ENCODE peak calls at places on chromosomes 11 and 22, in six cellular contexts. M, S, K, E, T and W are unnamed samples.

GRCh38 chr22:44192098-44192810 is 11.5 kb downstream of the PARVG start:
- DNase-seq in M (no peak), S (no peak), K (peak), E (no peak), T (no peak), W (peak)

GRCh38 chr22:48950151-48950915 is 877.3 kb downstream of the BRD1 start:
- DNase-seq in M (no peak), S (no peak), K (no peak), E (no peak), T (no peak), W (no peak)

GRCh38 chr11:30487200-30487898 is 98.8 kb downstream of the MPPED2 start:
- DNase-seq in M (no peak), S (peak), K (no peak), E (no peak), T (no peak), W (no peak)

GRCh38 chr11:94762208-94762607 is 5.9 kb upstream of the AMOTL1 start:
- DNase-seq in M (no peak), S (no peak), K (no peak), E (no peak), T (no peak), W (no peak)

GRCh38 chr11:47946682-47947575 is 33.4 kb upstream of the PTPRJ start:
- DNase-seq in M (no peak), S (peak), K (no peak), E (no peak), T (no peak), W (peak)

GRCh38 chr11:33339247-33339646 is 82.1 kb downstream of the HIPK3 start:
- DNase-seq in M (no peak), S (no peak), K (no peak), E (no peak), T (no peak), W (no peak)

GRCh38 chr11:42552786-42553185 is 759.0 kb upstream of the API5 start:
- DNase-seq in M (no peak), S (peak), K (no peak), E (no peak), T (no peak), W (no peak)

GRCh38 chr11:47918882-47919495 is 61.4 kb upstream of the PTPRJ start:
- DNase-seq in M (no peak), S (no peak), K (no peak), E (no peak), T (no peak), W (no peak)

GRCh38 chr11:11073996-11074395 is 216.1 kb upstream of the ZBED5 start:
- DNase-seq in M (no peak), S (no peak), K (no peak), E (no peak), T (no peak), W (no peak)

GRCh38 chr11:82980292-82980691 is 78.8 kb downstream of the DDIAS start:
- DNase-seq in M (no peak), S (no peak), K (no peak), E (no peak), T (no peak), W (no peak)

GRCh38 chr11:113644605-113645004 is 61.5 kb downstream of the TMPRSS5 start:
- DNase-seq in M (no peak), S (peak), K (no peak), E (no peak), T (no peak), W (no peak)

GRCh38 chr22:29207562-29208501 is 2.1 kb downstream of the EMID1 start:
- DNase-seq in M (no peak), S (no peak), K (no peak), E (no peak), T (no peak), W (no peak)

GRCh38 chr22:17633217-17633997 is 4.9 kb upstream of the ATP6V1E1 start:
- DNase-seq in M (no peak), S (no peak), K (no peak), E (no peak), T (no peak), W (no peak)

GRCh38 chr11:114889464-114890065 is 211.2 kb downstream of the NXPE2 start:
- DNase-seq in M (no peak), S (peak), K (no peak), E (no peak), T (no peak), W (no peak)

GRCh38 chr11:75543808-75544207 is 18.1 kb upstream of the GDPD5 start:
- DNase-seq in M (no peak), S (no peak), K (no peak), E (no peak), T (no peak), W (no peak)

GRCh38 chr11:69127091-69127850 is 28.5 kb upstream of the SMIM38 start:
- DNase-seq in M (no peak), S (no peak), K (no peak), E (no peak), T (no peak), W (no peak)

GRCh38 chr11:133476570-133477262 is 55.6 kb downstream of the OPCML start:
- DNase-seq in M (no peak), S (no peak), K (no peak), E (no peak), T (no peak), W (no peak)

GRCh38 chr22:49764151-49764581 is 63.5 kb downstream of the BRD1 start:
- DNase-seq in M (no peak), S (no peak), K (no peak), E (no peak), T (no peak), W (no peak)

GRCh38 chr11:134955281-134955680 is 543.2 kb upstream of the B3GAT1 start:
- DNase-seq in M (no peak), S (no peak), K (no peak), E (no peak), T (no peak), W (no peak)

GRCh38 chr22:44497218-44497903 is 672 bp downstream of the RTL6 start:
- DNase-seq in M (no peak), S (peak), K (no peak), E (no peak), T (no peak), W (peak)

GRCh38 chr11:120004723-120005122 is 133.2 kb downstream of the TRIM29 start:
- DNase-seq in M (no peak), S (no peak), K (no peak), E (no peak), T (no peak), W (no peak)